ENCODE peak calls at places on chromosomes 4 and X, in four cellular contexts. Y is ovary; F is left ventricle myocardium inferior; X is CD8-positive, alpha-beta memory T cell. Q is an unnamed sample.
A peak's percentile ranks its signal among the peaks of the same experiment; 100 is the strongest.

GRCh38 chr4:39936565-39937418 is 40.9 kb downstream of the PDS5A start:
- DNase-seq in Y (no peak), F (no peak), X (no peak), Q (no peak)

GRCh38 chr4:15774020-15774420 is 4.1 kb upstream of the CD38 start:
- DNase-seq in Y (no peak), F (no peak), X (no peak), Q (no peak)

GRCh38 chr4:4182835-4183568 is 43.7 kb downstream of the OTOP1 start:
- DNase-seq in Y (no peak), F (no peak), X (no peak), Q (no peak)

GRCh38 chr4:28402751-28403150 is 1542.1 kb downstream of the STIM2 start:
- DNase-seq in Y (no peak), F (no peak), X (no peak), Q (no peak)

GRCh38 chrX:132216806-132217202 is 2.4 kb downstream of the RAP2C start:
- DNase-seq in Y (no peak), F (no peak), X (peak; percentile 75), Q (no peak)

GRCh38 chr4:169439244-169439643 is 168.5 kb upstream of the SH3RF1 start:
- DNase-seq in Y (no peak), F (no peak), X (no peak), Q (no peak)

GRCh38 chrX:37423864-37424569 is 74.9 kb downstream of the PRRG1 start:
- DNase-seq in Y (no peak), F (no peak), X (no peak), Q (no peak)

GRCh38 chr4:2295535-2296442 is 33.9 kb upstream of the MXD4 start:
- DNase-seq in Y (no peak), F (no peak), X (peak; percentile 49), Q (no peak)

GRCh38 chr4:102531441-102531840 is 30.3 kb downstream of the NFKB1 start:
- DNase-seq in Y (no peak), F (no peak), X (no peak), Q (no peak)

GRCh38 chrX:77436271-77436670 is 10.9 kb upstream of the FGF16 start:
- DNase-seq in Y (no peak), F (no peak), X (no peak), Q (no peak)

GRCh38 chr4:113541933-113542332 is 219.6 kb downstream of the CAMK2D start:
- DNase-seq in Y (no peak), F (no peak), X (no peak), Q (no peak)

GRCh38 chr4:125736057-125736456 is 421.3 kb downstream of the FAT4 start:
- DNase-seq in Y (no peak), F (no peak), X (no peak), Q (no peak)

GRCh38 chr4:141006236-141006802 is 127.0 kb downstream of the RNF150 start:
- DNase-seq in Y (no peak), F (no peak), X (no peak), Q (no peak)

GRCh38 chrX:70013483-70014222 is 36.1 kb downstream of the AWAT2 start:
- DNase-seq in Y (no peak), F (peak; percentile 45), X (no peak), Q (no peak)

GRCh38 chrX:2785538-2785937 is 33.7 kb downstream of the XG start:
- DNase-seq in Y (no peak), F (no peak), X (no peak), Q (no peak)

GRCh38 chrX:147626605-147627004 is 285.1 kb upstream of the FMR1 start:
- DNase-seq in Y (no peak), F (no peak), X (no peak), Q (no peak)

GRCh38 chr4:141192564-141192963 is 28.1 kb upstream of the ZNF330 start:
- DNase-seq in Y (no peak), F (no peak), X (no peak), Q (no peak)

GRCh38 chr4:88759039-88759631 is 61.5 kb upstream of the NAP1L5 start:
- DNase-seq in Y (no peak), F (no peak), X (no peak), Q (no peak)

GRCh38 chrX:138925330-138925729 is 213.8 kb upstream of the FGF13 start:
- DNase-seq in Y (no peak), F (no peak), X (no peak), Q (no peak)

GRCh38 chr4:151045907-151046306 is 30.8 kb upstream of the LRBA start:
- DNase-seq in Y (no peak), F (no peak), X (no peak), Q (peak; percentile 30)

GRCh38 chrX:20507901-20508620 is 241.4 kb upstream of the RPS6KA3 start:
- DNase-seq in Y (no peak), F (no peak), X (no peak), Q (no peak)

GRCh38 chr4:110306363-110306762 is 107.9 kb upstream of the ELOVL6 start:
- DNase-seq in Y (no peak), F (no peak), X (no peak), Q (no peak)

GRCh38 chrX:55702611-55703010 is 14.9 kb upstream of the RRAGB start:
- DNase-seq in Y (no peak), F (no peak), X (no peak), Q (no peak)

GRCh38 chr4:53313510-53313909 is 52.4 kb downstream of the SCFD2 start:
- DNase-seq in Y (no peak), F (no peak), X (no peak), Q (no peak)

GRCh38 chr4:141158219-141158618 is 24.9 kb upstream of the RNF150 start:
- DNase-seq in Y (no peak), F (no peak), X (no peak), Q (no peak)

GRCh38 chr4:159179310-159179958 is 76.6 kb downstream of the RAPGEF2 start:
- DNase-seq in Y (no peak), F (no peak), X (no peak), Q (no peak)

GRCh38 chrX:107738768-107739167 is 36.8 kb downstream of the TSC22D3 start:
- DNase-seq in Y (no peak), F (no peak), X (no peak), Q (no peak)

GRCh38 chrX:152635941-152636340 is 1.8 kb upstream of the GABRQ start:
- DNase-seq in Y (no peak), F (no peak), X (no peak), Q (peak; percentile 24)

GRCh38 chrX:72245461-72246089 is 6.7 kb upstream of the ERCC6L start:
- DNase-seq in Y (peak; percentile 32), F (peak; percentile 24), X (no peak), Q (peak; percentile 79)

GRCh38 chrX:52346462-52347165 is 22.2 kb upstream of the XAGE2 start:
- DNase-seq in Y (no peak), F (no peak), X (no peak), Q (no peak)

GRCh38 chrX:54452920-54453319 is 12.7 kb downstream of the TSR2 start:
- DNase-seq in Y (no peak), F (no peak), X (no peak), Q (no peak)

GRCh38 chr4:7802093-7802726 is 137.5 kb downstream of the AFAP1 start:
- DNase-seq in Y (peak; percentile 90), F (peak; percentile 75), X (peak; percentile 61), Q (peak; percentile 89)

GRCh38 chrX:48492293-48492910 is 16.4 kb upstream of the PORCN start:
- DNase-seq in Y (no peak), F (no peak), X (no peak), Q (no peak)

GRCh38 chr4:147550626-147551250 is 66.5 kb upstream of the TMEM184C start:
- DNase-seq in Y (no peak), F (no peak), X (no peak), Q (no peak)

GRCh38 chr4:145909331-145909730 is 29.3 kb downstream of the ZNF827 start:
- DNase-seq in Y (peak; percentile 85), F (peak; percentile 75), X (no peak), Q (peak; percentile 94)

GRCh38 chr4:169345207-169345788 is 74.5 kb upstream of the SH3RF1 start:
- DNase-seq in Y (no peak), F (no peak), X (no peak), Q (no peak)

GRCh38 chr4:58961283-58961682 is 1851.1 kb upstream of the IGFBP7 start:
- DNase-seq in Y (no peak), F (no peak), X (no peak), Q (no peak)

DNA sequence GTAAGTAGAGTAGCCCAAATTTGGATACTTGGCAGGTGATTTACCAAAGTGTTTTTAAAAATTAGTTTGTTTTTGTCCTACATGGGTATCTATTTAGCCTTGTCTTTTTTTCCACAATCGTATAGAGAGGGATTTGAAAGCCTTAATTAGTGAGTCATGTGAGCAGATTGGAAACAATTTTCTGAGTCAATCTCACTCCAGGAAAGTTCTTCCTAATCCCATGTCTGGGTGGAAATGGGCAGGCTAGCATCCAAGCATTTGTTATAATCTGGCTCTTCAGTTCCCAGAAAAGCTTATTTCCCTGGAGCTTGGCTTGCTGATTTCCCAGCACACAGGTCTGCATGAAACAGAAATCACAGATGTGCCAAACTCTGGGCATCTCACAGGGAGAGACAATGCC is 426.9 kb upstream of the BOD1L1 start:
- DNase-seq in Y (no peak), F (no peak), X (no peak), Q (no peak)
- H3K4me1 ChIP-seq in Y (no peaks in the 10 kb centered on the region), F (no peaks in the 10 kb centered on the region), X (no peaks in the 10 kb centered on the region), Q (no peaks in the 10 kb centered on the region)

DNA sequence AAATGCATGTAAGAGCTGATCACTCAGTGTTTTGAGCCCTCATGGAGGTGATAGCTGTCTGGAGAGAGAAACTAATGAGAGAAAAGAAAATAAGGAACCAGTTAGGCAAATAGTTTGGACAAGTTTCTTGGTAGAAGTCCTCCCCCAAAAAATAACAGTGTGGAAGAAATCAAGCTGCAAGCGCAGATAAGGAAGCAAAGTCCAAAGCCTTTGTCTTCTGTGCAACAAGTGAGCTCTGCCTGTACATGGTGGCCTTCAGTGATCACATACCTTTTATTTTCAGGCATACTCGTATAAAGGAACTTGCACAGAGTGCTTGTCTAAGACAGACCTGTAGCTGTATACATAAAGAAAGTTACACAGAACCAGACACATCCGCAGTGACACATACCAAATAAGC is 2.5 kb upstream of the UGT2A3 start:
- DNase-seq in Y (no peak), F (no peak), X (no peak), Q (no peak)
- H3K4me3 ChIP-seq in Y (no peak overlapping the region), F (no peak overlapping the region), X (no peak overlapping the region), Q (no peak overlapping the region)

DNA sequence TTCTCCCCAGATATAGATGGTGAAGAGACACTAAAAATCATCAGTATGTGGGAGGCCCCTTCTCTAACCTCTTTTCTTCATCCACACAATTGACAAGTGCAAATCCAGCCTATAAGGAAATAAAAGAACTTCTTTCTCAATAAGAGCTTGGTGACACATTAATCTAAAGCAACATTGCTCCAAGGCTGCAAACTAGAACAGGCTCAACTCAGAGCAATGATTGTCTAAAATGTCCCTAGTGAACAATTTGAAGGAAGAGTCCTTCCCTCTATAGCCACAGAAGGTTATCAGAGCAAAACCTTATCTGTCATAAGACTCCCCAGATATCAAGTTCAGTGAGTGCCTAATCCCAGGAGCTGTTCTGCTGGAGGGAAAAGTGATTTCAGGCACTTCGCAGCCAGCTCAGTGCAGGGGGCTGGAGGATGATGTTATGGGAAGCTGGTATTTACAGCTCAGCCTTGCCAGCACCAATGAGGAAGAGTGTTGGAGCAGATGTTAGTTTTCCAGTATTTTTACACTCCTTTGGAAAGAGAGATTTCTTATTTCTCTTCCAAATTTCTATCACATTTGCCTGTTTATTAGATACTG is 497.5 kb downstream of the INPP4B start:
- DNase-seq in Y (no peak), F (no peak), X (no peak), Q (no peak)
- H3K4me1 ChIP-seq in Y (peaks cover 3% of the 10 kb centered on the region), F (peaks cover 74% of the 10 kb centered on the region), X (peaks cover 78% of the 10 kb centered on the region), Q (no peaks in the 10 kb centered on the region)

GRCh38 chr4:139222215-139222614 is 45.2 kb upstream of the ELF2 start:
- DNase-seq in Y (no peak), F (no peak), X (no peak), Q (no peak)
- H3K4me3 ChIP-seq in Y (no peak overlapping the region), F (no peak overlapping the region), X (no peak overlapping the region), Q (no peak overlapping the region)

GRCh38 chr4:10109995-10110670 is 6.5 kb downstream of the WDR1 start:
- DNase-seq in Y (no peak), F (no peak), X (no peak), Q (no peak)
- H3K4me1 ChIP-seq in Y (peaks cover 46% of the 10 kb centered on the region), F (peaks cover 100% of the 10 kb centered on the region), X (peaks cover 100% of the 10 kb centered on the region), Q (peaks cover 43% of the 10 kb centered on the region)